ENCODE peak calls at places on chromosomes 11 and 22, in ten cellular contexts. F, R, T, E, J, W, Q, I, D and B are unnamed samples.

GRCh38 chr11:78883506-78883905 is 308.8 kb upstream of the NARS2 start:
- DNase-seq in E (no peak), F (no peak), Q (no peak), T (no peak), J (no peak), R (no peak), D (no peak), I (no peak), W (no peak), B (no peak)

GRCh38 chr22:49678137-49678841 is 149.4 kb downstream of the BRD1 start:
- DNase-seq in R (no peak), E (no peak), Q (peak; percentile 10), T (no peak), J (no peak), F (no peak), D (no peak), I (no peak), W (no peak), B (peak; percentile 56)

GRCh38 chr11:68020575-68020974 is 9.9 kb upstream of the NDUFS8 start:
- DNase-seq in E (no peak), T (no peak), W (peak; percentile 58), Q (no peak), J (no peak), F (no peak), D (no peak), R (peak; percentile 34), I (no peak), B (no peak)

GRCh38 chr11:36131719-36132349 is 157.4 kb downstream of the COMMD9 start:
- DNase-seq in E (peak; percentile 35), F (peak; percentile 48), I (peak; percentile 65), T (no peak), W (no peak), D (no peak), J (no peak), Q (no peak), R (peak; percentile 76), B (no peak)

GRCh38 chr11:118163494-118163893 is 10.9 kb upstream of the SCN4B start:
- DNase-seq in R (no peak), F (no peak), Q (no peak), T (no peak), E (no peak), J (no peak), W (no peak), I (no peak), D (no peak), B (no peak)

GRCh38 chr11:111531687-111532364 is 8.7 kb upstream of the LAYN start:
- DNase-seq in W (no peak), R (peak; percentile 83), Q (peak; percentile 55), E (no peak), J (peak; percentile 40), I (no peak), D (peak; percentile 76), F (no peak), T (no peak), B (no peak)

GRCh38 chr11:16799890-16800289 is 61.4 kb downstream of the C11orf58 start:
- DNase-seq in I (no peak), J (no peak), E (no peak), Q (no peak), R (no peak), T (no peak), W (no peak), F (no peak), D (no peak), B (no peak)

GRCh38 chr11:35549787-35550186 is 24.4 kb upstream of the PAMR1 start:
- DNase-seq in F (no peak), E (no peak), R (peak; percentile 88), W (no peak), J (no peak), D (peak; percentile 98), T (no peak), Q (no peak), I (no peak), B (no peak)

GRCh38 chr11:2806351-2807058 is 79.1 kb downstream of the CDKN1C start:
- DNase-seq in J (no peak), W (no peak), T (no peak), E (peak; percentile 13), Q (no peak), I (peak; percentile 8), R (no peak), D (no peak), F (peak; percentile 26), B (peak; percentile 67)

GRCh38 chr11:73350908-73351636 is 25.1 kb upstream of the RELT start:
- DNase-seq in E (peak; percentile 46), T (peak; percentile 24), Q (peak; percentile 63), W (peak; percentile 61), I (peak; percentile 54), D (peak; percentile 37), R (peak; percentile 88), F (peak; percentile 55), J (peak; percentile 25), B (no peak)

GRCh38 chr11:76768091-76769047 is 14.8 kb upstream of the TSKU start:
- DNase-seq in R (no peak), J (no peak), F (peak; percentile 67), W (peak; percentile 48), D (no peak), Q (no peak), T (no peak), I (peak; percentile 69), E (peak; percentile 59), B (no peak)

GRCh38 chr22:26474687-26475086 is 8.9 kb downstream of the HPS4 start:
- DNase-seq in E (no peak), R (no peak), W (no peak), I (no peak), F (no peak), D (no peak), J (no peak), Q (no peak), T (no peak), B (no peak)

GRCh38 chr11:77325159-77325558 is 23.7 kb upstream of the GDPD4 start:
- DNase-seq in D (no peak), F (no peak), T (no peak), W (no peak), I (no peak), J (no peak), E (no peak), R (no peak), Q (no peak), B (no peak)

GRCh38 chr22:30883586-30884145 is 84.9 kb downstream of the MORC2 start:
- DNase-seq in F (peak; percentile 4), W (no peak), J (no peak), T (no peak), Q (no peak), R (no peak), D (no peak), I (no peak), E (no peak), B (no peak)